ENCODE peak calls at places on chromosomes 13 and 19, in six cellular contexts. X is GM12878, M is HL-60, P is SK-N-SH, N is H1, T is HepG2. H is an unnamed sample.

GRCh38 chr13:96822900-96823299 is 171.4 kb downstream of the OXGR1 start:
- DNase-seq in X (no peak), M (no peak), P (peak), N (no peak), T (peak), H (peak)

GRCh38 chr13:59750860-59751259 is 412.9 kb downstream of the DIAPH3 start:
- DNase-seq in X (no peak), M (no peak), P (peak), N (peak), T (no peak), H (no peak)

GRCh38 chr13:39461685-39462266 is 141.2 kb downstream of the LHFPL6 start:
- DNase-seq in X (no peak), M (no peak), P (no peak), N (no peak), T (no peak), H (no peak)

GRCh38 chr13:48595330-48596127 is 58.2 kb upstream of the CYSLTR2 start:
- DNase-seq in X (no peak), M (peak), P (peak), N (no peak), T (peak), H (peak)

GRCh38 chr13:80337706-80338105 is 3.2 kb downstream of the SPRY2 start:
- DNase-seq in X (no peak), M (no peak), P (no peak), N (no peak), T (no peak), H (no peak)

GRCh38 chr13:45206340-45206739 is 5.5 kb upstream of the KCTD4 start:
- DNase-seq in X (peak), M (no peak), P (no peak), N (no peak), T (no peak), H (no peak)

GRCh38 chr13:79973533-79973963 is 367.4 kb downstream of the SPRY2 start:
- DNase-seq in X (no peak), M (no peak), P (peak), N (no peak), T (no peak), H (peak)

GRCh38 chr19:35718345-35719041 is 690 bp downstream of the KMT2B start:
- DNase-seq in X (no peak), M (peak), P (peak), N (no peak), T (no peak), H (peak)

GRCh38 chr19:800360-801029 is 3.2 kb downstream of the PTBP1 start:
- DNase-seq in X (no peak), M (no peak), P (peak), N (no peak), T (peak), H (no peak)

GRCh38 chr13:90386090-90386489 is 961.4 kb upstream of the MIR17HG start:
- DNase-seq in X (no peak), M (no peak), P (no peak), N (no peak), T (no peak), H (no peak)

GRCh38 chr13:24900507-24900906 is 136.5 kb downstream of the RNF17 start:
- DNase-seq in X (no peak), M (no peak), P (no peak), N (no peak), T (no peak), H (no peak)

GRCh38 chr19:35975608-35976214 is 19.3 kb upstream of the SDHAF1 start:
- DNase-seq in X (no peak), M (no peak), P (no peak), N (no peak), T (no peak), H (peak)

GRCh38 chr13:95481051-95481775 is 71.3 kb upstream of the CLDN10 start:
- DNase-seq in X (no peak), M (peak), P (no peak), N (no peak), T (no peak), H (no peak)

GRCh38 chr13:50712469-50712868 is 131.0 kb downstream of the DLEU7 start:
- DNase-seq in X (no peak), M (no peak), P (no peak), N (no peak), T (no peak), H (no peak)

GRCh38 chr19:2047449-2048103 is 3.5 kb downstream of the MKNK2 start:
- DNase-seq in X (no peak), M (no peak), P (no peak), N (no peak), T (no peak), H (peak)

GRCh38 chr13:113460064-113460555 is 6.8 kb upstream of the ADPRHL1 start:
- DNase-seq in X (no peak), M (no peak), P (no peak), N (no peak), T (no peak), H (no peak)

GRCh38 chr13:90801621-90802020 is 545.9 kb upstream of the MIR17HG start:
- DNase-seq in X (no peak), M (no peak), P (no peak), N (no peak), T (no peak), H (no peak)

GRCh38 chr19:35558400-35559280 is 4.8 kb downstream of the ATP4A start:
- DNase-seq in X (no peak), M (no peak), P (no peak), N (no peak), T (no peak), H (no peak)

GRCh38 chr19:30681162-30681996 is 309.2 kb downstream of the ZNF536 start:
- DNase-seq in X (no peak), M (no peak), P (no peak), N (no peak), T (no peak), H (no peak)

GRCh38 chr19:39557791-39558622 is 18.0 kb upstream of the EID2 start:
- DNase-seq in X (peak), M (no peak), P (no peak), N (no peak), T (peak), H (no peak)

GRCh38 chr13:75785130-75785529 is 149.0 kb downstream of the LMO7 start:
- DNase-seq in X (no peak), M (no peak), P (no peak), N (no peak), T (no peak), H (no peak)

GRCh38 chr19:7450243-7451223 is 38.3 kb downstream of the PEX11G start:
- DNase-seq in X (peak), M (no peak), P (no peak), N (no peak), T (peak), H (no peak)

GRCh38 chr19:15015946-15016542 is 33.2 kb upstream of the CASP14 start:
- DNase-seq in X (no peak), M (no peak), P (no peak), N (no peak), T (peak), H (peak)

GRCh38 chr19:495440-496332 is 600 bp upstream of the MADCAM1 start:
- DNase-seq in X (no peak), M (peak), P (peak), N (no peak), T (no peak), H (peak)

GRCh38 chr13:26899153-26899552 is 138.6 kb upstream of the GPR12 start:
- DNase-seq in X (no peak), M (no peak), P (peak), N (no peak), T (no peak), H (no peak)

GRCh38 chr19:6720369-6721112 is at the start of gene C3:
- DNase-seq in X (no peak), M (peak), P (no peak), N (no peak), T (peak), H (peak)

GRCh38 chr13:73370066-73370465 is 311.3 kb downstream of the KLF5 start:
- DNase-seq in X (no peak), M (no peak), P (no peak), N (no peak), T (no peak), H (no peak)

GRCh38 chr19:53655042-53655665 is 23.4 kb downstream of the DPRX start:
- DNase-seq in X (no peak), M (no peak), P (no peak), N (no peak), T (no peak), H (no peak)

GRCh38 chr13:79197933-79198332 is 208.1 kb downstream of the RBM26 start:
- DNase-seq in X (no peak), M (no peak), P (no peak), N (no peak), T (no peak), H (no peak)

GRCh38 chr19:38653028-38653571 is 5.7 kb downstream of the ACTN4 start:
- DNase-seq in X (no peak), M (no peak), P (no peak), N (no peak), T (peak), H (no peak)

GRCh38 chr13:77815330-77815729 is 103.3 kb downstream of the EDNRB start:
- DNase-seq in X (no peak), M (no peak), P (no peak), N (no peak), T (no peak), H (no peak)

GRCh38 chr13:52348983-52349780 is 56.8 kb downstream of the THSD1 start:
- DNase-seq in X (no peak), M (no peak), P (no peak), N (no peak), T (no peak), H (no peak)

GRCh38 chr19:42038675-42039074 is 31.3 kb downstream of the GRIK5 start:
- DNase-seq in X (no peak), M (no peak), P (no peak), N (no peak), T (no peak), H (no peak)

GRCh38 chr19:18131841-18132596 is 20.9 kb upstream of the PIK3R2 start:
- DNase-seq in X (no peak), M (no peak), P (no peak), N (no peak), T (no peak), H (peak)

GRCh38 chr19:35531291-35531690 is 2.0 kb upstream of the GAPDHS start:
- DNase-seq in X (no peak), M (no peak), P (no peak), N (no peak), T (no peak), H (no peak)

GRCh38 chr13:81540777-81541176 is 1199.9 kb upstream of the SPRY2 start:
- DNase-seq in X (no peak), M (no peak), P (peak), N (no peak), T (peak), H (no peak)

GRCh38 chr13:112131740-112132113 is 64.8 kb downstream of the SOX1 start:
- DNase-seq in X (no peak), M (no peak), P (no peak), N (no peak), T (no peak), H (no peak)

GRCh38 chr19:5077209-5077515 is 108.2 kb downstream of the KDM4B start:
- DNase-seq in X (no peak), M (no peak), P (no peak), N (no peak), T (no peak), H (no peak)

GRCh38 chr19:5074830-5075394 is 106.0 kb downstream of the KDM4B start:
- DNase-seq in X (no peak), M (no peak), P (no peak), N (no peak), T (no peak), H (no peak)

GRCh38 chr19:5075603-5076002 is 106.7 kb downstream of the KDM4B start:
- DNase-seq in X (no peak), M (no peak), P (no peak), N (no peak), T (no peak), H (no peak)

GRCh38 chr19:5078179-5078578 is 109.3 kb downstream of the KDM4B start:
- DNase-seq in X (no peak), M (peak), P (no peak), N (no peak), T (no peak), H (no peak)

GRCh38 chr19:5076440-5077208 is 107.7 kb downstream of the KDM4B start:
- DNase-seq in X (no peak), M (no peak), P (no peak), N (no peak), T (no peak), H (no peak)
- TF ChIP-seq GABPA in X (no peak), M (no peak), P (no peak), N (no peak), T (no peak), H (no peak)

GRCh38 chr13:29543230-29544215 is 52.0 kb downstream of the SLC7A1 start:
- DNase-seq in X (peak), M (peak), P (no peak), N (peak), T (peak), H (peak)
- TF ChIP-seq GABPA in X (no peak), M (no peak), P (no peak), N (no peak), T (no peak), H (no peak)

DNA sequence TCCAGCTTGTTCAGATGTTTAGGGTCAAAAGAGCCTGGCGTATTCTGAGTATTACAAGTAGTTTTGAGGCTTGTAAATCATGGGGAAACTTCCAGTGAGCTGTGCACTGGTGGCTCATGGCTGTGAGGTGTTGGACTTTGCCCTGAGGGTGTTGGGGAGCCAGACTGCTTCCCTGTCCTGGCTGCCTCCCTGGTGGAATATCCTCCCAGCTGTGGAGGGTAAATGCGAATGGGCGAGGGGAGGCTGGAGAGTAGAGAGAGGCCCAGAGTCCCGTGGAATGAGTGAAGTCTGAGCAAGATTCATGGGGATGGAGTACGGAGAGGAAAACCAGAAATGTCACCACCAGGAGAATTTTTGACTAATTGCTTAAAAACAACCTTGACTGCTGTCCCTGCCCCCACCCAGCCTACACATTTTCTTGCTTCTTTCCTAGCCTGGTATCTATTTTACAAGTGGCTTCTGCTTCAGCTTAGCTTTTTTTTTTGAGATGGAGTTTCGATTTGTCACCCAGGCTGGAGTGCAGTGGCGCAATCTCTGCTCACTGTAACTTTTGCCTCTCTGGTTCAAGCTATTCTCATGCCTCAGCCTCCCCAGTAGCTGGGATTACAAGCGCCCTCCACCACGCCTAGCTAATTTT is 3.7 kb downstream of the SNRPA start:
- DNase-seq in X (no peak), M (peak), P (no peak), N (no peak), T (peak), H (no peak)
- TF ChIP-seq GABPA in X (no peak), M (no peak), P (no peak), N (no peak), T (no peak), H (no peak)

DNA sequence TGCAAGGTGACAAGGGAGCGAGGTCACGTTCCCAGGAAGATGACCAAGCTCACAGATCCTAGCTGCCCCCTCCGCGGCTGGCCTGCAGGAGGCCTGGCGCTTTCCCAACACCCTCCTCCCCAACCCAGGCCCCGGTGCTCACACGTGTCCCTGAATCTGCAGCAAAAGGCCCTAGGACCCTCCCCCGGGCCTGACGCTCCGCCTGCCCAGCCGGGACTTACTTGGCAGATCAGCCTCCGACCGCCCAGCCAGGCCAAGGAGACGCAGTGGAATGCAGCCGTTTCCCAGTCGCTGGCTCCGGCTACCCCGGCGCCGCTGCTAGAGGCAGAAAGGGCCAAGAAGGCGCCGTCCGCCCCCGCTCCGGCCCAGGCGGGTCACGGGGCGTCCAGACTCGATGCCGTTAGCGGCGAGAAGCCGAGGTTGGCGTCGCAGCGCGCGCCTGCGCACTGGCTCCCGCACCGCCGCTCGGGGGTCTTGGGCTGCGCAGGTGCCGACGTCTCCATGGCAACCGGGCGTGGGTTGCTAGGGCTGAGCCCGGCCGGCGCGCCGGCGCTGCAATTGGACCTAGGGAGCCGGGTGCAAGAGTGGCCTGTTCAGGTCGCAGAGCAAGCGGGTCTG is at the start of gene PNMA8A:
- DNase-seq in X (no peak), M (no peak), P (peak), N (peak), T (no peak), H (peak)
- TF ChIP-seq GABPA in X (no peak), M (no peak), P (no peak), N (no peak), T (no peak), H (no peak)

GRCh38 chr13:99947666-99948065 is 23.9 kb downstream of the ZIC5 start:
- DNase-seq in X (no peak), M (no peak), P (no peak), N (no peak), T (no peak), H (no peak)

GRCh38 chr13:99944606-99945005 is 27.0 kb downstream of the ZIC5 start:
- DNase-seq in X (no peak), M (no peak), P (no peak), N (no peak), T (no peak), H (no peak)

GRCh38 chr13:99948907-99949656 is 22.5 kb downstream of the ZIC5 start:
- DNase-seq in X (no peak), M (no peak), P (no peak), N (no peak), T (no peak), H (no peak)

GRCh38 chr13:99949657-99950413 is 21.7 kb downstream of the ZIC5 start:
- DNase-seq in X (no peak), M (no peak), P (no peak), N (no peak), T (no peak), H (no peak)

DNA sequence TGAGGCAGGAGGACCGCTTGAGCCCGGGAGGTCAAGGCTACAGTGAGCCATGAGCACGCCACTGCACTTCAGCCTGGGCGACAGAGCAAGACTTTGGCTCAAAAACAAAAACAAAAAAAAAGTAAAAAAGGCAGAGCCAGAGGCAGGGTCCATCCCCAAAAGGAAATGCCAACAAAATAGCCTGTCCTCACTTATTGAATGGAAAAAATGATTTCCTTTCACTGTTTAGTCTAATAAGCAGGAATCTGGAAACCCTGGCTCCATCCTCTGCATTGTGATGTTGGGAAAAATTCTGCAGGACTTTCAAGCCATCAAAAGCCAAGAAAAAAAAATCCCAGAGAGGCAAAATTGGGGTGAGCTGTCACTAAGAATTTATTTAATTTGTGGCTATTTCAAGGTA is 23.2 kb downstream of the ZIC5 start:
- DNase-seq in X (no peak), M (no peak), P (no peak), N (no peak), T (no peak), H (no peak)
- TF ChIP-seq GABPA in X (no peak), M (no peak), P (no peak), N (no peak), T (no peak), H (no peak)

GRCh38 chr19:29448046-29448445 is 77.7 kb upstream of the VSTM2B start:
- DNase-seq in X (no peak), M (no peak), P (no peak), N (no peak), T (no peak), H (no peak)
- TF ChIP-seq GABPA in X (no peak), M (no peak), P (no peak), N (no peak), T (no peak), H (no peak)

DNA sequence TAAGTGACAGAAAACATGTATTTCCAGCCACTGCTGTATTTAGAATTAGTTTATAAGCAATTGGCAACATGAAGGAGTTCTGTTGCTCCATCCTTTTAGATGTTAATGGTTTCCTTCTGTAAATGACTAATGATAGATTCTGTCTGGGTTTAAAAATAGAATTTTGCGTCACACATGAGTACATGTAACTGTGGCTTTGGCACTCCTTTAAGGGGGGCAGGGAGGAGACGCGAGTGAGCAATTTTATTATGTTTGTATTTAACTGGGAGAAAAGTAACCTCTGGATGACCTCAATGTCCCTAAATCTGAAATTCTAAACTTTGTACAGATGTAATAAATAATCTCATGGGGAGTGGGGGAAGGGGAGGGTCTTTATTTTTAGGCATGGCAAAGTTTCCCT is 237.6 kb downstream of the RGCC start:
- DNase-seq in X (peak), M (no peak), P (no peak), N (no peak), T (no peak), H (peak)
- TF ChIP-seq GABPA in X (no peak), M (no peak), P (no peak), N (no peak), T (no peak), H (no peak)

DNA sequence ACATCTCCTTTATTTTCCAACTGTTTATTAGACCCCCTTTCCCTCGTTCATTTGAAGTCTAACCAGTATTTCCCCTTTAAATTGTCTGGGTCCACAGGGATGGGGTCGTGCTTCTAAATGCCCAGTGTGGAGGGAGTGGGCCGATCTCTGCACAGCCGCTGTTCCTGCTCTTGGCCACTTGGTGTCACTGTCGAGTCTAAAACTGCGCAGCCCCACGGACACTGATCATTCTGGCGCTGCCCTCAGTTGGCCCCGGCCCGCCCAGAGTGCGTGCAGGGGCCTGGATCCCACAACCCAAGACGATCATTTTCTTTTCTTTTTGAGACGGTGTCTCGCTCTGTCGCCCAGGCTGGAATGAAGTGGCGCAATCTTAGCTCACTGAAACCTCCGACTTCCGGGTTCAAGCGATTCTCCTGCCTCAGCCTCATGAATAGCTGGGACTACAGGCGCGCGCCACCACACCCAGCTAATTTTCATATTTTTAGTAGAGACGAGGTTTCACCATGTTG is 12.0 kb downstream of the WDR88 start:
- DNase-seq in X (no peak), M (peak), P (peak), N (no peak), T (peak), H (peak)
- TF ChIP-seq GABPA in X (no peak), M (no peak), P (no peak), N (peak), T (no peak), H (no peak)

H was measured in K562.